ENCODE peak calls at places on chromosomes 3 and 15, in five cellular contexts. One of them, this sample, is unnamed.

GRCh38 chr15:84749111-84749991 is 959 bp downstream of the ZNF592 start:
- DNase-seq in lower lobe of right lung: peak
- DNase-seq in GM23338: peak
- DNase-seq in AG09309: no peak
- DNase-seq in psoas muscle: peak
- DNase-seq in this sample: no peak

GRCh38 chr3:126355777-126356372 is 1.3 kb downstream of the KLF15 start:
- DNase-seq in AG09309: no peak
- DNase-seq in psoas muscle: peak
- DNase-seq in lower lobe of right lung: peak
- DNase-seq in GM23338: peak
- DNase-seq in this sample: peak

GRCh38 chr3:183287301-183287971 is 34.4 kb downstream of the B3GNT5 start:
- DNase-seq in lower lobe of right lung: no peak
- DNase-seq in AG09309: peak
- DNase-seq in psoas muscle: peak
- DNase-seq in GM23338: no peak
- DNase-seq in this sample: peak

GRCh38 chr3:150075417-150075865 is 104.7 kb upstream of the PFN2 start:
- DNase-seq in psoas muscle: no peak
- DNase-seq in AG09309: no peak
- DNase-seq in lower lobe of right lung: no peak
- DNase-seq in GM23338: no peak
- DNase-seq in this sample: no peak

GRCh38 chr3:73037369-73037699 is 24.1 kb upstream of the EBLN2 start:
- DNase-seq in AG09309: no peak
- DNase-seq in psoas muscle: no peak
- DNase-seq in GM23338: peak
- DNase-seq in lower lobe of right lung: no peak
- DNase-seq in this sample: peak

GRCh38 chr3:170614214-170614966 is 28.5 kb upstream of the SLC7A14 start:
- DNase-seq in AG09309: peak
- DNase-seq in psoas muscle: no peak
- DNase-seq in GM23338: no peak
- DNase-seq in lower lobe of right lung: no peak
- DNase-seq in this sample: peak

GRCh38 chr15:59657635-59658125 is 365 bp upstream of the GTF2A2 start:
- DNase-seq in lower lobe of right lung: peak
- DNase-seq in AG09309: no peak
- DNase-seq in psoas muscle: no peak
- DNase-seq in GM23338: no peak
- DNase-seq in this sample: no peak

GRCh38 chr3:122609798-122610559 is 32.5 kb downstream of the PARP15 start:
- DNase-seq in AG09309: peak
- DNase-seq in GM23338: no peak
- DNase-seq in psoas muscle: no peak
- DNase-seq in lower lobe of right lung: no peak
- DNase-seq in this sample: peak

DNA sequence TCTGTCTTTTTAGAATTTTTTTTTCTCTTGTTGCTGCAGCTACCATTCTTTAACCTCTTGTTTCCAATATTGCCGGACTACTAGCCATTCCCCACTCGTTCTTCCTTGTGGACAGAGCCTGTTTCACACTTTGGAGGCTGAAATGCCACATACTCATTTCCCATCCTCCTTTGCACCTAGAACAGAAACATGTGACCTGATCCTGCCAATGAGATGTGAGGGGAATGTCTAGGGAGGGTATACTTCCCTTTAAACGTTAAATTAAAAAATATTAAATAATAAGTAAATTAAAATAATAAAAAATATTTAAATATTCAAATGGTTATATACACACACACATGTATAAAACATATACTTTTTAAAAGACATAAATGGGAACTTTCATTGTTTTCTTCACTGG is 20.6 kb upstream of the MDFIC2 start:
- DNase-seq in AG09309: no peak
- DNase-seq in lower lobe of right lung: no peak
- DNase-seq in psoas muscle: no peak
- DNase-seq in GM23338: no peak
- DNase-seq in this sample: no peak
- TF ChIP-seq CTCF in AG09309: no peak
- TF ChIP-seq CTCF in lower lobe of right lung: no peak
- TF ChIP-seq CTCF in psoas muscle: no peak
- TF ChIP-seq CTCF in GM23338: no peak
- TF ChIP-seq CTCF in this sample: no peak

DNA sequence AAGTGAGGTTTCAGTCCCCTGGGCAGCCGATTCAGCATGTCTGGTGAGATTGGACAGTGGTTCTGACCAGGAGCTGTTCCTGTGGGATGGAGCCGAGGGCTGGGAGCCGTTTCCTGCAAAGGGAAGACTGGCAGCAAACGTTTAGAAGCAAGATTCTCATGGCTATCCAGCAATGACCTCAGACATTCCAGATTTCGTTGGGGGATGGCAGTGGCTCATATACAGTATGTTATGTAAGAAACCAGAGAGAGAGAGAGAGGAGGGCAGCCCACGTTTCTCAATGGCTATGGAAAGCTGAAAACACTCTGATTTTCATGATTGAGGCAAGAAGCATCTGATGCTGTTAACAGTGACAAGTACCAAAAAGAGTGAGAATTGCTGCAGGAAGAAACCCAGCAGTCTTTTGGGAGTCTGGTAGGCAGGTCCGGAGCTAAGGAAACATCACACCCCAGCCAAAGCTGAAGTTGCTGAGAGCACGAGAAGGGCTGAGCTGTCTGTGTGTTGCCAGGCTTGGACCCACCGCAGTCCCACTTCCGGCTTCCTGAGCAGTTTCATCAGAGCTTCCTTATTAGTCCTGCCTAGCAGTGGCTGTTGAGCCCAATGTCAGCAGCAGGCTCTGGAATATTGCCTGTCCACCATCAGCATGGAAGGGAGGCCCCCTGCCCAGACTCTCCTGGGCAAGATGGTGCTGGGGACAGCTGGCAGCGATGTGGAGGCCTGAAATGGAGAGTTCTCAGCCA is 25.5 kb upstream of the VPS8 start:
- DNase-seq in psoas muscle: peak
- DNase-seq in AG09309: peak
- DNase-seq in GM23338: no peak
- DNase-seq in lower lobe of right lung: peak
- DNase-seq in this sample: peak
- H3K4me3 ChIP-seq in psoas muscle: peak
- H3K4me3 ChIP-seq in AG09309: peak
- H3K4me3 ChIP-seq in GM23338: no peak
- H3K4me3 ChIP-seq in lower lobe of right lung: no peak
- H3K4me3 ChIP-seq in this sample: no peak

GRCh38 chr3:185066251-185066650 is 86.6 kb downstream of the C3orf70 start:
- DNase-seq in lower lobe of right lung: no peak
- DNase-seq in GM23338: no peak
- DNase-seq in psoas muscle: no peak
- DNase-seq in AG09309: no peak
- DNase-seq in this sample: no peak

GRCh38 chr3:185062221-185062620 is 90.6 kb downstream of the C3orf70 start:
- DNase-seq in psoas muscle: no peak
- DNase-seq in lower lobe of right lung: no peak
- DNase-seq in GM23338: no peak
- DNase-seq in AG09309: no peak
- DNase-seq in this sample: no peak

GRCh38 chr3:185065059-185065458 is 87.8 kb downstream of the C3orf70 start:
- DNase-seq in AG09309: no peak
- DNase-seq in lower lobe of right lung: no peak
- DNase-seq in psoas muscle: no peak
- DNase-seq in GM23338: peak
- DNase-seq in this sample: no peak

GRCh38 chr3:185060655-185061054 is 92.2 kb downstream of the C3orf70 start:
- DNase-seq in AG09309: no peak
- DNase-seq in GM23338: no peak
- DNase-seq in psoas muscle: no peak
- DNase-seq in lower lobe of right lung: no peak
- DNase-seq in this sample: no peak

DNA sequence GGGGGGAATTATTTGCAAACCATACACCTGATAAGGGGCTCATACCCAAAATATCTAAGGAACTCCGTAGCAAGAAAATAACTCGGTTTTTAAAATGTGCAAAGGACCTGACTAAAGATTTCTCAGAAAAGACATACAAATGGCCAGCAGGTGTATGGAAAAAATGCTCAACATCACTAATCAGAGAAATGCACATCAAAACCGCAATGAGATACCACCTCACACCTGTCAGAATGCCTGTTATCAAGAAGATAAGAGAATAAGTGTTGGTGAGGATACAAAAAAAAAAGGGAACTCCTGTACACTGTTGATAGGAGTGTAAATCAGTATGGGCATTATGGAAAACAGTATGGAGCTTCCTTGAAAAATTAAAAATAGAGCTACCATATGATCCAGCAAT is 89.4 kb downstream of the C3orf70 start:
- DNase-seq in lower lobe of right lung: no peak
- DNase-seq in GM23338: no peak
- DNase-seq in psoas muscle: no peak
- DNase-seq in AG09309: no peak
- DNase-seq in this sample: no peak
- TF ChIP-seq CTCF in lower lobe of right lung: no peak
- TF ChIP-seq CTCF in GM23338: no peak
- TF ChIP-seq CTCF in psoas muscle: no peak
- TF ChIP-seq CTCF in AG09309: no peak
- TF ChIP-seq CTCF in this sample: no peak

DNA sequence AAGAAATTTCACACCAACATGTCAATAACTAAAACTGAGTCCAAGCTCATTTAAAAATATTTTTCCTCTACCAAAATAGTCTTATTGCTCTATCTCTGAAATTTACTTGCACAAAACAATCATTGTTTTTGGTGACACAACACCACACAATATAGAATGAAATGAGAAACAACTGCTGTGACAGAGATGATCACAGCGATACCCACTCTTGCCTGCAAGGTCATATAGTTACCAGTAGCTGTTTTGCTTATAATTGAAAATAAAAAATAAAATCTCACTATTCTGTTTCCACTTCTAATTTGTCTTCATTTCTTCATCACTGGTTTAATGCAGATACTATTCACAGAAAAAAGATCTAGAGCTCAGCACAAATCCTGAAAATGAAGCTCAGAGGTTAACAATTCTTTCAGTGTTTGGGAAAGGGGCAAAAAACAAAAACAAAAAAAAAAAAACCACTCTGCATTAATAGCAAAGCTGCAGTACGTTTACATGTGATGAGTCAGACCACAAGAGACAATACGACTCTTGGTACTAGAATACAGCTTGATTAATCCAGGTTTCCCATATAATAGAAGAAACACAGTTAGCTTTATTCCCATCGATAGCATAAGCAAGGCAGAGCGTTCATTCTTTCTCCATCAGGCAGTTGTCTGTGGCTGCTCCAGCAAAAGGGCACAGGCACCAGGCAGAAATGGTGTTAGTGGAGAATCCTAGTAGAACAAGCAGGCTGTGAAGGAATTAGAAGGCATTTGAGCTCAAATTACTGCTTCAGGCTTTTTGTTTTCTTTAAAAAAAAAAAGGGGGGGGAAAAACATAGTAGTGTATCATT is 794 bp downstream of the ANKRD28 start:
- DNase-seq in psoas muscle: no peak
- DNase-seq in GM23338: peak
- DNase-seq in AG09309: no peak
- DNase-seq in lower lobe of right lung: no peak
- DNase-seq in this sample: peak
- H3K4me3 ChIP-seq in psoas muscle: peak
- H3K4me3 ChIP-seq in GM23338: peak
- H3K4me3 ChIP-seq in AG09309: peak
- H3K4me3 ChIP-seq in lower lobe of right lung: peak
- H3K4me3 ChIP-seq in this sample: peak

This sample was measured in astrocyte of the cerebellum.